ENCODE peak calls at places on chromosomes 11 and 22, in four cellular contexts. One of them, this sample, is unnamed.

GRCh38 chr22:24429411-24430365 is 2.3 kb downstream of the ADORA2A start:
- DNase-seq in Panc1: no peak
- DNase-seq in HepG2: no peak
- DNase-seq in HCT116: no peak
- DNase-seq in this sample: no peak

GRCh38 chr11:10866893-10867331 is 9.1 kb upstream of the ZBED5 start:
- DNase-seq in Panc1: no peak
- DNase-seq in HepG2: no peak
- DNase-seq in HCT116: no peak
- DNase-seq in this sample: no peak

GRCh38 chr11:100832851-100833250 is 145.8 kb downstream of the ARHGAP42 start:
- DNase-seq in HepG2: no peak
- DNase-seq in HCT116: no peak
- DNase-seq in Panc1: no peak
- DNase-seq in this sample: no peak

GRCh38 chr11:120327311-120327710 is 2.2 kb downstream of the TLCD5 start:
- DNase-seq in Panc1: no peak
- DNase-seq in HepG2: no peak
- DNase-seq in HCT116: no peak
- DNase-seq in this sample: no peak

GRCh38 chr22:23796461-23796860 is 9.7 kb downstream of the SMARCB1 start:
- DNase-seq in HCT116: no peak
- DNase-seq in Panc1: no peak
- DNase-seq in HepG2: no peak
- DNase-seq in this sample: no peak

GRCh38 chr11:3958301-3958700 is 102.8 kb downstream of the STIM1 start:
- DNase-seq in HCT116: no peak
- DNase-seq in HepG2: no peak
- DNase-seq in Panc1: no peak
- DNase-seq in this sample: no peak

GRCh38 chr11:20070459-20070858 is 89.8 kb downstream of the DBX1 start:
- DNase-seq in Panc1: no peak
- DNase-seq in HepG2: peak
- DNase-seq in HCT116: no peak
- DNase-seq in this sample: no peak

GRCh38 chr11:79265756-79266322 is 175.0 kb downstream of the TENM4 start:
- DNase-seq in HepG2: no peak
- DNase-seq in Panc1: no peak
- DNase-seq in HCT116: no peak
- DNase-seq in this sample: no peak

GRCh38 chr11:76623171-76623883 is 47.2 kb downstream of the LRRC32 start:
- DNase-seq in Panc1: no peak
- DNase-seq in HepG2: no peak
- DNase-seq in HCT116: no peak
- DNase-seq in this sample: no peak

GRCh38 chr11:116225236-116225635 is 547.6 kb downstream of the BUD13 start:
- DNase-seq in HCT116: no peak
- DNase-seq in HepG2: no peak
- DNase-seq in Panc1: no peak
- DNase-seq in this sample: no peak

GRCh38 chr22:40405178-40406062 is 35.0 kb downstream of the SGSM3 start:
- DNase-seq in Panc1: no peak
- DNase-seq in HCT116: no peak
- DNase-seq in HepG2: no peak
- DNase-seq in this sample: no peak

GRCh38 chr11:45048870-45049825 is 97.3 kb upstream of the PRDM11 start:
- DNase-seq in HCT116: no peak
- DNase-seq in HepG2: no peak
- DNase-seq in Panc1: no peak
- DNase-seq in this sample: no peak

GRCh38 chr11:14345668-14346067 is 13.3 kb downstream of the RRAS2 start:
- DNase-seq in HepG2: no peak
- DNase-seq in HCT116: no peak
- DNase-seq in Panc1: no peak
- DNase-seq in this sample: no peak

GRCh38 chr11:114257621-114258558 is 38.3 kb upstream of the NNMT start:
- DNase-seq in HepG2: peak
- DNase-seq in Panc1: no peak
- DNase-seq in HCT116: no peak
- DNase-seq in this sample: no peak

GRCh38 chr11:85086511-85087284 is 540.4 kb downstream of the DLG2 start:
- DNase-seq in Panc1: no peak
- DNase-seq in HepG2: no peak
- DNase-seq in HCT116: no peak
- DNase-seq in this sample: no peak

GRCh38 chr11:117181586-117182550 is 3.3 kb downstream of the SIDT2 start:
- DNase-seq in HepG2: no peak
- DNase-seq in HCT116: no peak
- DNase-seq in Panc1: no peak
- DNase-seq in this sample: no peak

GRCh38 chr22:26570126-26570525 is 19.8 kb downstream of the TPST2 start:
- DNase-seq in Panc1: no peak
- DNase-seq in HCT116: no peak
- DNase-seq in HepG2: no peak
- DNase-seq in this sample: no peak

GRCh38 chr11:68003846-68004550 is at the start of gene UNC93B1:
- DNase-seq in Panc1: no peak
- DNase-seq in HCT116: peak
- DNase-seq in HepG2: peak
- DNase-seq in this sample: peak

GRCh38 chr22:46320166-46320710 is 15.3 kb upstream of the TRMU start:
- DNase-seq in HCT116: no peak
- DNase-seq in Panc1: no peak
- DNase-seq in HepG2: no peak
- DNase-seq in this sample: no peak

GRCh38 chr22:24465975-24466374 is 29.2 kb upstream of the UPB1 start:
- DNase-seq in HepG2: no peak
- DNase-seq in Panc1: no peak
- DNase-seq in HCT116: no peak
- DNase-seq in this sample: no peak

GRCh38 chr22:32868928-32869327 is 67.4 kb downstream of the TIMP3 start:
- DNase-seq in HepG2: no peak
- DNase-seq in Panc1: no peak
- DNase-seq in HCT116: no peak
- DNase-seq in this sample: no peak

GRCh38 chr11:12599408-12600143 is 74.6 kb upstream of the TEAD1 start:
- DNase-seq in HCT116: peak
- DNase-seq in HepG2: peak
- DNase-seq in Panc1: no peak
- DNase-seq in this sample: peak

GRCh38 chr22:22079404-22080148 is 97.0 kb upstream of the TOP3B start:
- DNase-seq in Panc1: no peak
- DNase-seq in HepG2: no peak
- DNase-seq in HCT116: no peak
- DNase-seq in this sample: no peak
- TF ChIP-seq TCF7L2 in Panc1: no peak
- TF ChIP-seq TCF7L2 in HepG2: no peak
- TF ChIP-seq TCF7L2 in HCT116: no peak
- TF ChIP-seq TCF7L2 in this sample: no peak

DNA sequence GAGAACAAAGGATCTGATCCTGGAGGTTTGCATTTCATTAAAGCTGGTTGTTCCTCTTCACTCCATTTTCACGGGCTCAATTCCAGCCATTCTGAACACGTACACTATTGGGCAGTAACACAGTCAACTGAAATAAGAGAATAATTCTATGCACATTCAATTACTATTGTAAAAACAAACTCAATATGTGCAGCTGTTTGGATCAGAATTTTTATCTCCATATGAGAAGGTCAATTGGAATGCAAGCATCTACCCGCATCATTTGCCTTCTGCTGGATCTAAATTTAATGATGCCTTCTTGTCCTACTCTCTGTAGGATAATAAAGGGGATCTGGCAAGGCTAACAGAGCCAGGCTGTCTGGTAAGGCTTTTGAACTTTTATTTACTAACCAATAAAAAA is 562.8 kb upstream of the CCDC179 start:
- DNase-seq in HCT116: no peak
- DNase-seq in Panc1: no peak
- DNase-seq in HepG2: no peak
- DNase-seq in this sample: no peak
- TF ChIP-seq TCF7L2 in HCT116: no peak
- TF ChIP-seq TCF7L2 in Panc1: no peak
- TF ChIP-seq TCF7L2 in HepG2: no peak
- TF ChIP-seq TCF7L2 in this sample: no peak

GRCh38 chr11:126586303-126586627 is 230.8 kb downstream of the ST3GAL4 start:
- DNase-seq in HepG2: no peak
- DNase-seq in HCT116: no peak
- DNase-seq in Panc1: no peak
- DNase-seq in this sample: no peak
- TF ChIP-seq TCF7L2 in HepG2: no peak
- TF ChIP-seq TCF7L2 in HCT116: no peak
- TF ChIP-seq TCF7L2 in Panc1: no peak
- TF ChIP-seq TCF7L2 in this sample: no peak

DNA sequence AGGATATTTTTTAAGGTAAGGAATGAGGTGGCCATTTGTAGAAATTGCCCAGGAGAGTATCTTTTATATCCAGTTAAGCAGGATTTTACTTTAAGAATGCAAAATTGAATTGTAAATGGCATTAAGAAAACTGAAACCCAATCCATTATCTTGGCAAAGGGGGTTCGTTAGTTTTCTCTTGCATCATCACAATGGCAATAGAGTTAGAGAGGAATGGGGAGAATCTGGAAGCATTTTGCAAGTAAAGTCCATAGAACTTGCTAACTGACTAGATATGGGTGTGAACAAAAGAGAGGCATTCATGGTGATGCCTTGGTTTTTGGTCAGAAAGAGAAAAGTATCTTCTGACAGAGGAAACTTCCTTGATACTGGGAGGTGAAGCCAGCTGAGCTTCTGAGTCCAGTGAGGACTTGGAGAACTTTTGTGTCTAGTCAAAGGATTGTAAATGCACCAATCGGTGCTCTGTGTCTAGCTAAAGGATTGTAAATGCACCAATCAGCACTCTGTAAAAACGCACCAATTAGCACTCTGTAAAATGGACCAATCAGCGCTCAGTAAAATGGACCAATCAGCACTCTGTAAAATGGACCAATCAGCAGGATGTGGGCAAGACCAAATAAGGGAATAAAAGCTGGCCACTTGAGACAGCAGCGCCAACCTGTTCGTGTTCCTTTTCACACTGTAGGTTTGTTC is 3.6 kb upstream of the CCDC117 start:
- DNase-seq in Panc1: no peak
- DNase-seq in HCT116: no peak
- DNase-seq in HepG2: peak
- DNase-seq in this sample: no peak
- TF ChIP-seq TCF7L2 in Panc1: no peak
- TF ChIP-seq TCF7L2 in HCT116: no peak
- TF ChIP-seq TCF7L2 in HepG2: no peak
- TF ChIP-seq TCF7L2 in this sample: no peak

GRCh38 chr11:34586655-34587281 is 34.1 kb upstream of the EHF start:
- DNase-seq in HepG2: no peak
- DNase-seq in HCT116: no peak
- DNase-seq in Panc1: peak
- DNase-seq in this sample: no peak

GRCh38 chr11:34585304-34585869 is 35.5 kb upstream of the EHF start:
- DNase-seq in HepG2: no peak
- DNase-seq in Panc1: no peak
- DNase-seq in HCT116: no peak
- DNase-seq in this sample: no peak

GRCh38 chr11:34588023-34588422 is 32.9 kb upstream of the EHF start:
- DNase-seq in HCT116: no peak
- DNase-seq in HepG2: no peak
- DNase-seq in Panc1: no peak
- DNase-seq in this sample: peak

GRCh38 chr11:34587282-34587677 is 33.6 kb upstream of the EHF start:
- DNase-seq in Panc1: no peak
- DNase-seq in HCT116: no peak
- DNase-seq in HepG2: no peak
- DNase-seq in this sample: no peak

GRCh38 chr11:34585870-34586654 is 34.8 kb upstream of the EHF start:
- DNase-seq in Panc1: peak
- DNase-seq in HepG2: peak
- DNase-seq in HCT116: peak
- DNase-seq in this sample: peak
- TF ChIP-seq TCF7L2 in Panc1: no peak
- TF ChIP-seq TCF7L2 in HepG2: no peak
- TF ChIP-seq TCF7L2 in HCT116: no peak
- TF ChIP-seq TCF7L2 in this sample: no peak

DNA sequence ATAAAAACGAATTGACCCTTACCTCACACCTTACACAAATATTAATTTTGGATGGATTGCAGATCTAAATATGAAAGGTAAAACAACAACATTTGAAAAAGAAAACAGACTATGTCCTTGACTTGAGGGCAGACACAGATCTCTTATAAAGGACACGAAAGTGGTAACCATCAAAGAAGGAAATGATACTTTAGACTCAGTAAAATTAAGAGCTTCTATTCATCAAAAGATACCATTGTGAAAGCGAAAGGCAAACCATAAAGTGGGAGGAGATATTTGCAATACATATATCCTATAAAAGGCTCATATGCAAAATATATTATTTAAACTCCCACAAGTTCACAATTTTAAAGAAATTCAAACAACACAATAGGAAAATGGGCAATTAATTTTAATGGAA is 5.0 kb downstream of the HEPACAM start:
- DNase-seq in HCT116: no peak
- DNase-seq in HepG2: no peak
- DNase-seq in Panc1: no peak
- DNase-seq in this sample: no peak
- TF ChIP-seq TCF7L2 in HCT116: no peak
- TF ChIP-seq TCF7L2 in HepG2: no peak
- TF ChIP-seq TCF7L2 in Panc1: no peak
- TF ChIP-seq TCF7L2 in this sample: no peak